ENCODE peak calls at places on chromosomes 4 and X, in eight cellular contexts. Z is Peyer's patch; C is suprapubic skin; E is adipocyte; M is CD8-positive, alpha-beta T cell; L is mesendoderm; O is mucosa of descending colon; B is tibial nerve. R is an unnamed sample.
A peak's percentile ranks its signal among the peaks of the same experiment; 100 is the strongest.

GRCh38 chr4:183014361-183015084 is 84.5 kb upstream of the WWC2 start:
- DNase-seq in L (no peak), M (no peak), Z (no peak), C (no peak), O (no peak), E (no peak), B (no peak), R (no peak)

GRCh38 chr4:184457530-184458249 is 16.7 kb downstream of the IRF2 start:
- DNase-seq in C (no peak), L (no peak), B (no peak), E (no peak), M (no peak), O (no peak), Z (peak; percentile 70), R (no peak)

GRCh38 chr4:174058846-174059245 is 224.6 kb downstream of the FBXO8 start:
- DNase-seq in O (no peak), Z (no peak), M (no peak), E (no peak), L (no peak), C (no peak), B (no peak), R (no peak)

GRCh38 chr4:128155231-128155855 is 94.2 kb downstream of the LARP1B start:
- DNase-seq in M (no peak), E (no peak), C (no peak), Z (no peak), B (no peak), L (no peak), O (no peak), R (no peak)

GRCh38 chr4:84099591-84099990 is 399.5 kb downstream of the NKX6-1 start:
- DNase-seq in L (peak; percentile 72), O (no peak), B (no peak), Z (no peak), M (no peak), E (no peak), C (no peak), R (no peak)

GRCh38 chr4:151316645-151317044 is 8.8 kb downstream of the SH3D19 start:
- DNase-seq in L (no peak), M (no peak), C (no peak), Z (peak; percentile 77), O (no peak), B (no peak), E (no peak), R (no peak)

GRCh38 chr4:20252656-20253271 is 1.1 kb downstream of the SLIT2 start:
- DNase-seq in O (peak; percentile 34), B (peak; percentile 20), E (peak; percentile 67), L (peak; percentile 70), Z (peak; percentile 46), C (peak; percentile 82), M (no peak), R (peak; percentile 68)

GRCh38 chrX:1528186-1528883 is 8.7 kb downstream of the P2RY8 start:
- DNase-seq in O (no peak), C (no peak), L (no peak), Z (no peak), E (no peak), B (no peak), M (no peak), R (peak; percentile 17)

GRCh38 chr4:159107203-159107921 is 4.5 kb downstream of the RAPGEF2 start:
- DNase-seq in O (no peak), E (no peak), Z (no peak), M (no peak), L (no peak), B (no peak), C (no peak), R (no peak)

GRCh38 chr4:8537041-8537461 is 43.1 kb upstream of the GPR78 start:
- DNase-seq in O (peak; percentile 53), C (no peak), Z (peak; percentile 80), M (no peak), L (no peak), E (peak; percentile 65), B (peak; percentile 38), R (no peak)

GRCh38 chr4:140003851-140004579 is 150.0 kb downstream of the MAML3 start:
- DNase-seq in M (no peak), L (no peak), O (no peak), Z (no peak), C (no peak), B (no peak), E (no peak), R (no peak)

GRCh38 chr4:140046037-140046436 is 107.9 kb downstream of the MAML3 start:
- DNase-seq in C (no peak), M (no peak), E (no peak), L (no peak), Z (no peak), B (no peak), O (no peak), R (no peak)

GRCh38 chr4:2058264-2059033 is 678 bp upstream of the NAT8L start:
- DNase-seq in B (no peak), E (peak; percentile 55), Z (no peak), M (no peak), O (no peak), L (no peak), C (no peak), R (no peak)

GRCh38 chrX:144586756-144587155 is 660.5 kb upstream of the SPANXN1 start:
- DNase-seq in M (no peak), E (no peak), C (no peak), Z (no peak), L (no peak), B (no peak), O (no peak), R (no peak)

GRCh38 chrX:1531106-1531890 is 5.7 kb downstream of the P2RY8 start:
- DNase-seq in B (no peak), C (peak; percentile 72), Z (no peak), O (no peak), M (no peak), L (no peak), E (no peak), R (peak; percentile 32)

GRCh38 chr4:69536980-69537379 is 41.3 kb upstream of the UGT2B4 start:
- DNase-seq in L (no peak), C (no peak), M (no peak), O (no peak), E (no peak), Z (no peak), B (no peak), R (no peak)

GRCh38 chrX:87067795-87068194 is 449.8 kb upstream of the KLHL4 start:
- DNase-seq in C (no peak), E (no peak), Z (no peak), B (no peak), O (no peak), L (no peak), M (no peak), R (no peak)

GRCh38 chr4:144463896-144464295 is 182.1 kb upstream of the HHIP start:
- DNase-seq in M (no peak), B (no peak), E (no peak), L (no peak), Z (no peak), C (no peak), O (no peak), R (no peak)

GRCh38 chrX:56248492-56248891 is 16.3 kb downstream of the KLF8 start:
- DNase-seq in B (no peak), M (peak; percentile 17), Z (peak; percentile 71), O (peak; percentile 54), E (peak; percentile 56), L (peak; percentile 63), C (no peak), R (peak; percentile 55)

GRCh38 chr4:80240976-80241375 is 25.5 kb upstream of the FGF5 start:
- DNase-seq in B (no peak), C (no peak), Z (no peak), E (peak; percentile 35), L (no peak), O (no peak), M (no peak), R (no peak)

GRCh38 chrX:37302569-37302968 is 46.6 kb upstream of the PRRG1 start:
- DNase-seq in E (peak; percentile 56), O (peak; percentile 23), C (no peak), L (peak; percentile 34), Z (no peak), B (no peak), M (no peak), R (no peak)

GRCh38 chr4:182917182-182918043 is at the start of gene DCTD:
- DNase-seq in C (no peak), L (peak; percentile 81), Z (peak; percentile 92), M (peak; percentile 47), B (peak; percentile 52), E (peak; percentile 89), O (peak; percentile 87), R (peak; percentile 94)

GRCh38 chrX:1440506-1440905 is 12.2 kb downstream of the ASMTL start:
- DNase-seq in L (no peak), Z (no peak), E (no peak), C (peak; percentile 18), B (no peak), O (peak; percentile 3), M (no peak), R (peak; percentile 9)

DNA sequence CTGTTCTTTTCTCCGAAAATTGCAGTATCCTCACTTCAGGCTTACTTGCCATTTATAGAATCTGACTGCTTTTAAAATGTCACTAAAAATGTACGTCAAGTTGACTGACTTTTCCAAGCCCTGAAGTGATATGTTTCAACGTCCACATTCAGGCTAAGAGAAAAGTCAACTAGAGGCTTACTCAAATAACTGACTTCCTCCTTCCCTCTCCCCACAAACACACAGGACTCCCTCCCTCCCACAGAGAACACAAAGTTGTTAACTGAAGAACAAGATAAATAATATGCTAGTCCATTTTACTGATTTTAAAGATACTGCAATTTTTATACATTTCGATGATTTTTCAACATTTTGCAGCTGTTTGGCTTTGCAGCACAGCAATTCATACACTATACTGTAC is 13.8 kb upstream of the CDKL2 start:
- DNase-seq in O (no peak), M (no peak), C (no peak), Z (no peak), B (no peak), L (no peak), E (peak; percentile 12), R (no peak)
- H3K36me3 ChIP-seq in O (peaks cover 13% of the 10 kb centered on the region), M (peaks cover 35% of the 10 kb centered on the region), C (peaks cover 52% of the 10 kb centered on the region), Z (no peaks in the 10 kb centered on the region), B (peaks cover 70% of the 10 kb centered on the region), L (peaks cover 2% of the 10 kb centered on the region), E (peaks cover 69% of the 10 kb centered on the region), R (peaks cover 49% of the 10 kb centered on the region)

DNA sequence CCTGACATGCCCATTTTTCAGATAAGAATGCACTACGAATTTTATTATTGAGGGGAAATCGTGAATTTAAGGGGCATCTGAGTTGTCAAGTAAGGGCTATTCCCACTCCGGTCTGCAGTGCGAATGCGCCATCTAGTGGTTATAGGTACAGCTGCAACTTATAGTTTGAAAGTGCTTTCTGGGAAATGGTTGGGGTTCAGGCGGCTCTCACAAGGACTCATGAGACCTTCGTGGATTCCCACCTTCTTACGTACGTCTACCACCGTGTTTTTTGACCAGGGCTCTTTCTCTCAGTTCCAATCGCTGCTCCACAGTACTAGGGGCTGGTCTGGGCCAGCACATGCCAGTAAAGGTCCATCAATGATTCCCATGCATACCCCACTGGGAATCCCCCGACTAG is 12.3 kb downstream of the MSL3 start:
- DNase-seq in Z (peak; percentile 78), E (peak; percentile 71), C (no peak), M (no peak), B (no peak), L (peak; percentile 53), O (no peak), R (no peak)
- H3K36me3 ChIP-seq in Z (no peaks in the 10 kb centered on the region), E (peaks cover 45% of the 10 kb centered on the region), C (peaks cover 33% of the 10 kb centered on the region), M (peaks cover 11% of the 10 kb centered on the region), B (peaks cover 43% of the 10 kb centered on the region), L (no peaks in the 10 kb centered on the region), O (no peaks in the 10 kb centered on the region), R (peaks cover 22% of the 10 kb centered on the region)

GRCh38 chrX:111728096-111728495 is 47.1 kb downstream of the ALG13 start:
- DNase-seq in C (no peak), B (no peak), O (no peak), Z (no peak), L (no peak), M (no peak), E (peak; percentile 3), R (no peak)
- H3K36me3 ChIP-seq in C (peaks cover 12% of the 10 kb centered on the region), B (peaks cover 14% of the 10 kb centered on the region), O (no peaks in the 10 kb centered on the region), Z (no peaks in the 10 kb centered on the region), L (no peaks in the 10 kb centered on the region), M (peaks cover 12% of the 10 kb centered on the region), E (peaks cover 48% of the 10 kb centered on the region), R (peaks cover 30% of the 10 kb centered on the region)

GRCh38 chrX:40719218-40719617 is 16.1 kb downstream of the MED14 start:
- DNase-seq in E (peak; percentile 41), B (no peak), L (no peak), Z (no peak), M (no peak), O (no peak), C (no peak), R (no peak)
- H3K36me3 ChIP-seq in E (peaks cover 18% of the 10 kb centered on the region), B (peaks cover 18% of the 10 kb centered on the region), L (no peaks in the 10 kb centered on the region), Z (no peaks in the 10 kb centered on the region), M (peaks cover 3% of the 10 kb centered on the region), O (no peaks in the 10 kb centered on the region), C (no peaks in the 10 kb centered on the region), R (peaks cover under 1% of the 10 kb centered on the region)